ENCODE peak calls at places on chromosome 3, in nine cellular contexts. T, F, J, N, O, G, V, H and M are unnamed samples.

GRCh38 chr3:61807865-61808276 is 246.5 kb downstream of the PTPRG start:
- DNase-seq in F (peak; percentile 19), T (no peak), H (no peak), J (no peak), V (no peak), G (no peak), O (peak; percentile 60), N (no peak), M (no peak)

GRCh38 chr3:187456268-187456667 is 88.1 kb downstream of the RTP4 start:
- DNase-seq in V (peak; percentile 22), H (no peak), N (no peak), T (peak; percentile 68), F (peak; percentile 51), O (no peak), G (no peak), J (no peak), M (peak; percentile 25)

GRCh38 chr3:88572450-88572849 is 422.7 kb downstream of the C3orf38 start:
- DNase-seq in T (no peak), F (no peak), J (no peak), N (no peak), V (no peak), O (no peak), H (no peak), G (no peak), M (no peak)

GRCh38 chr3:191070201-191070600 is 128.8 kb upstream of the OSTN start:
- DNase-seq in H (no peak), T (no peak), N (no peak), G (no peak), J (no peak), V (no peak), F (no peak), O (peak; percentile 95), M (no peak)

GRCh38 chr3:182238141-182238540 is 526.4 kb downstream of the SOX2 start:
- DNase-seq in J (no peak), O (no peak), G (no peak), F (no peak), V (no peak), T (no peak), N (no peak), H (no peak), M (no peak)

GRCh38 chr3:72255191-72255590 is 470.2 kb upstream of the PROK2 start:
- DNase-seq in O (no peak), J (no peak), N (no peak), F (peak; percentile 40), V (peak; percentile 41), T (no peak), H (peak; percentile 72), G (peak; percentile 42), M (no peak)

GRCh38 chr3:135145581-135145980 is 350.5 kb downstream of the EPHB1 start:
- DNase-seq in H (no peak), V (no peak), J (no peak), O (no peak), G (no peak), T (no peak), N (no peak), F (no peak), M (no peak)

GRCh38 chr3:130490246-130490645 is 26.7 kb upstream of the COL6A6 start:
- DNase-seq in V (no peak), G (no peak), O (no peak), T (no peak), J (no peak), H (no peak), F (no peak), N (no peak), M (no peak)

GRCh38 chr3:190053919-190054672 is 66.6 kb downstream of the P3H2 start:
- DNase-seq in N (no peak), J (no peak), T (no peak), H (no peak), O (peak; percentile 92), G (no peak), V (no peak), F (no peak), M (no peak)

GRCh38 chr3:197975311-197975710 is 15.3 kb downstream of the LMLN start:
- DNase-seq in F (no peak), H (no peak), J (no peak), V (no peak), G (no peak), O (no peak), N (no peak), T (no peak), M (no peak)

GRCh38 chr3:22859618-22860017 is 343.5 kb upstream of the UBE2E2 start:
- DNase-seq in J (no peak), N (no peak), H (no peak), G (no peak), T (no peak), V (no peak), F (no peak), O (no peak), M (no peak)

DNA sequence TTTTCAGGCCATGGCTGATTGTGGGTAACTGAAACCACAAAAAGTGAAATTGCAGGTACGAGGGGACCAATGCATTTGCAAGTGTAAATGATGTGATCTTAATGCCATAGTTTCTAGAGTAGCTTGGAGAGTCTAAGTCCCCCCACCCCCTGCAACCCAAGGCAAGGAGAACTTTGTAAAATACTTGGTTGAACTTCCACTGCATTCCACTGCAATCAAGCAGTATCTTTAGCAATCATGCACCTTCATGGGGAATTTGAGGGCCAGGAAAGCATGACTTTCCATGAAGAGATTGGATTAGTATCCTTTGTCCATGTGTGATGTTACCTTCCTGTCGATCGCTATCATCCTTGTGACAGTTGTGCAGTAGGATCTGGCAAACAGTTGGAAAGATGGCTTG is 11.4 kb upstream of the CYP8B1 start:
- DNase-seq in N (no peak), G (no peak), F (no peak), T (no peak), O (no peak), V (no peak), H (no peak), J (no peak), M (no peak)
- TF ChIP-seq POLR2A in N (no peak), G (no peak), F (no peak), T (no peak), O (no peak), V (no peak), H (no peak), J (no peak), M (no peak)

GRCh38 chr3:141147657-141148056 is 84.0 kb upstream of the PXYLP1 start:
- DNase-seq in F (no peak), N (no peak), O (no peak), J (no peak), T (no peak), G (no peak), H (peak; percentile 70), V (no peak), M (no peak)

GRCh38 chr3:141148169-141148568 is 83.5 kb upstream of the PXYLP1 start:
- DNase-seq in J (no peak), V (no peak), G (no peak), F (no peak), N (no peak), T (peak; percentile 75), H (no peak), O (no peak), M (no peak)

GRCh38 chr3:141150431-141150830 is 81.2 kb upstream of the PXYLP1 start:
- DNase-seq in H (no peak), O (no peak), T (peak; percentile 92), N (no peak), J (no peak), V (no peak), G (no peak), F (no peak), M (no peak)

GRCh38 chr3:141148770-141149169 is 82.9 kb upstream of the PXYLP1 start:
- DNase-seq in O (no peak), N (no peak), V (no peak), F (no peak), T (peak; percentile 90), J (no peak), H (no peak), G (no peak), M (no peak)

DNA sequence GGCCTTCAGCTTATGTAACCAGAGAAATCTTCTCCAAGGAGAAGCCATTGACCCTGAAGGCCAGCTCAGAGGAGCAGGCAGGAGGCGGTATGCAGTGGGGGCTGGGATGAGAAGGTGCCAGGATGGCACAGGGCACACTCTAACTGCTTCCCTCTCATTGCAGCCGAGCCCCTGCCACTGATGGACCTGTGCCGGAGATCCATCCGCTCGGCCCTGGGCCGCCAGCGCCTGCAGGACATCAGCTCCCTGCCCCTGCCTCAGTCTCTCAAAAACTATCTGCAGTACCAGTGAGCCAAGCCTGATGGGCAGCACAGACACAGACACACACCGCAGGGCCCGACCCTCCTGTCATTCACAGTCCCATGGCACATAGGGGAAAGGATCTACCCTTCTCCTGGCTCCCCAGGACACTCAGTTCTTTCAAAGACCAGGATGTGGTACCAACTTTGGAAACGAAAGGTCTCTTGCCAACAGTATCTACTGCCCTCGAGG is 84.6 kb upstream of the PXYLP1 start:
- DNase-seq in T (peak; percentile 90), N (no peak), G (no peak), J (no peak), F (no peak), V (no peak), H (no peak), O (no peak), M (no peak)
- TF ChIP-seq POLR2A in T (no peak), N (no peak), G (no peak), J (no peak), F (no peak), V (no peak), H (no peak), O (no peak), M (no peak)

DNA sequence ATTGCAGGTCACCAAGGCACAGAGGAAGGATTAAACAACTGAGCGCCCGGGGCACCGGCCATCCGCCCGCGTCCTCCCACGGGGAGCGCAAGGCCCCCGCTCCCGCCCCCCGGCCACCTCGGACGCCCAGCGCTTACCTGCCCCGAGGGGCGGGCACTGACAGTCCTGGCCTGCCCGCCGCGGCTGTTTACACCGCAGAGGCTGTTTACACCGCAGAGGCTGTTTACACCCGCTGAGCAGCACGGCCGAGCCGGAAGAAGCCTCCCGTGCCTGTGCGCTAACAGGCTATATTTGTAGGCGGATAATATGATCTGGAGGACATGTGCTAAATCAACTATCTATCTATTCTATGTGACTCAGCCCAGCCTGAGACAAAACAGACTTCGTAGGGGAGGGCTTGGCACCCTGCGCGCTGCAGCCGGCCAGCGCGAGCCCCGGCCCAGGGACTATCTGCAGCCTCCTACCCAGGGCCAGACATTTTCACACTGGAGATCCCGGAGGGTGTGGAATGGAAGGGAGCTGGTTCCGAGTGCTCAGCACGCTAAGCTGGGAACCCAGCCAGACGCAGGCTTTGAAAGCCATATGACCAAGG is at the start of gene LRRC2:
- DNase-seq in F (peak; percentile 71), J (no peak), T (no peak), V (peak; percentile 71), O (peak; percentile 76), G (peak; percentile 42), H (no peak), N (peak; percentile 30), M (peak; percentile 77)
- TF ChIP-seq POLR2A in F (peak; percentile 45), J (no peak), T (peak; percentile 16), V (no peak), O (peak; percentile 34), G (no peak), H (no peak), N (no peak), M (no peak)

DNA sequence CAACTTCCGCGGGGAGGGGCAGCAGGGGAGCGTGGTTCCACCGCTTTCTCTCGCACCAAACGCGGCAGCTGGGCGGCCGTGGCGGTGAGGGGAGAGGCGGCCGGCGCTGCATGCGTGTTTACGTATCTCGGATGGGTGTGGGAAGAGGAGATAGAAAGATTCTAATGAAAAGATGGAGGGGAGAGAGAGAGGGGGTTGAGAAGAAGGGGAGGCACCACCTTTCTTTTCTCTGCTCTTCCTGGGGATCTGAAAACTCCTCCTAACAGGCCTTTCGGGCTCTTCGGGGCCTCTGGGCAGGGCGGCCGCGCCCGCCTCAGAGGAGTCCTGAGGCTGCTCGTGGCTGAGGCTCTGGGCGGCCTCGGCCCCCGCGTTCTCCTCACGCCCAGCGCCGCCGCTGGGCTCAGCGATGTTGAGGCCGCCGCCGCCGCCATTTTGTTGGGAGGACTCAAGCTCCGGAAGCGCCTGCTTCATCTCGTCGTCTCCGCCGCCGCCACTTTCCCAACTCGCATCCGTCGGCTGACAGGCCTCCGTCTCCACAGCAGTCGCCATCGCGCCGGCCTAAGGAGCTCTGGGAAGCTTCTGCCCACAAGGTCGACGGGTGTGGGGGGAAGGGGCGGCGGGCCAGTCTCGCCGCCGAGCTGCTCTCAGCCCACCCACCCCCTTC is 475 bp downstream of the TASOR start:
- DNase-seq in F (peak; percentile 79), T (peak; percentile 93), O (peak; percentile 70), J (peak; percentile 74), G (peak; percentile 80), H (peak; percentile 72), V (peak; percentile 74), N (peak; percentile 40), M (peak; percentile 64)
- TF ChIP-seq POLR2A in F (peak; percentile 84), T (peak; percentile 24), O (peak; percentile 88), J (peak; percentile 38), G (peak; percentile 73), H (no peak), V (peak; percentile 38), N (no peak), M (no peak)